ENCODE peak calls at places on chromosomes 1 and 21, in seven cellular contexts. I, R, J, Z, P, M and U are unnamed samples.

GRCh38 chr1:112508242-112509004 is at the start of gene WNT2B:
- DNase-seq in I (no peak), M (no peak), Z (peak; percentile 6), P (no peak), J (peak; percentile 86), R (peak; percentile 85), U (peak; percentile 49)

GRCh38 chr1:3908886-3909517 is 8.9 kb upstream of the C1orf174 start:
- DNase-seq in M (no peak), J (no peak), I (no peak), P (no peak), R (no peak), Z (no peak), U (no peak)

GRCh38 chr1:229556551-229556950 is 2.0 kb downstream of the ABCB10 start:
- DNase-seq in J (no peak), M (no peak), P (no peak), I (no peak), R (no peak), Z (peak; percentile 18), U (no peak)

GRCh38 chr1:33641099-33641830 is 168.8 kb downstream of the ZSCAN20 start:
- DNase-seq in I (peak; percentile 32), M (no peak), J (peak; percentile 35), Z (peak; percentile 13), P (no peak), R (no peak), U (peak; percentile 27)

GRCh38 chr1:163980391-163980790 is 578.6 kb upstream of the PBX1 start:
- DNase-seq in R (no peak), P (no peak), Z (no peak), M (no peak), I (no peak), J (no peak), U (no peak)

GRCh38 chr1:73637275-73637674 is 560.7 kb downstream of the LRRIQ3 start:
- DNase-seq in M (no peak), R (no peak), J (no peak), I (no peak), Z (no peak), P (no peak), U (no peak)

GRCh38 chr1:227318003-227318851 is at the start of gene CDC42BPA:
- DNase-seq in I (peak; percentile 57), Z (peak; percentile 46), R (peak; percentile 95), P (no peak), J (peak; percentile 99), M (peak; percentile 19), U (peak; percentile 95)

GRCh38 chr1:41361495-41362356 is 492 bp downstream of the FOXO6 start:
- DNase-seq in M (no peak), I (no peak), Z (no peak), J (peak; percentile 69), R (peak; percentile 75), P (no peak), U (peak; percentile 24)

GRCh38 chr1:206723500-206724472 is 39.1 kb downstream of the MAPKAPK2 start:
- DNase-seq in I (no peak), Z (no peak), J (no peak), P (no peak), R (no peak), M (no peak), U (no peak)

GRCh38 chr1:156929596-156930238 is 9.3 kb downstream of the LRRC71 start:
- DNase-seq in M (no peak), P (no peak), Z (no peak), I (no peak), J (no peak), R (no peak), U (no peak)

GRCh38 chr1:246782120-246782900 is 58.1 kb downstream of the SCCPDH start:
- DNase-seq in M (no peak), I (no peak), P (peak; percentile 7), R (peak; percentile 37), Z (peak; percentile 55), J (no peak), U (no peak)

GRCh38 chr1:58927722-58928085 is 143.9 kb upstream of the JUN start:
- DNase-seq in M (no peak), R (no peak), J (no peak), P (no peak), Z (no peak), I (no peak), U (no peak)

GRCh38 chr1:29756901-29757729 is 520.8 kb downstream of the PTPRU start:
- DNase-seq in M (no peak), Z (no peak), J (no peak), P (no peak), I (no peak), R (no peak), U (no peak)

GRCh38 chr1:6294868-6295556 is 34.1 kb upstream of the GPR153 start:
- DNase-seq in R (no peak), M (no peak), P (no peak), I (no peak), Z (peak; percentile 43), J (no peak), U (no peak)

GRCh38 chr1:3222042-3222692 is 153.2 kb downstream of the PRDM16 start:
- DNase-seq in J (no peak), Z (peak; percentile 79), I (no peak), R (no peak), M (no peak), P (no peak), U (no peak)

GRCh38 chr1:167499106-167499505 is 19.2 kb downstream of the CD247 start:
- DNase-seq in P (no peak), Z (no peak), M (no peak), I (no peak), J (no peak), R (no peak), U (no peak)

GRCh38 chr1:110200666-110201065 is 9.4 kb upstream of the KCNC4 start:
- DNase-seq in I (no peak), R (no peak), M (no peak), J (no peak), Z (no peak), P (no peak), U (no peak)

GRCh38 chr1:68819190-68819829 is 322.4 kb upstream of the DEPDC1 start:
- DNase-seq in Z (no peak), J (no peak), I (peak; percentile 31), M (peak; percentile 1), R (peak; percentile 39), P (no peak), U (peak; percentile 54)

GRCh38 chr1:26318338-26319064 is 743 bp downstream of the CD52 start:
- DNase-seq in I (no peak), Z (no peak), M (no peak), R (no peak), P (no peak), J (peak; percentile 48), U (no peak)

GRCh38 chr1:175150596-175151319 is 41.8 kb downstream of the KIAA0040 start:
- DNase-seq in Z (no peak), I (no peak), R (no peak), J (no peak), P (no peak), M (no peak), U (no peak)

GRCh38 chr1:208227366-208227765 is 16.8 kb downstream of the PLXNA2 start:
- DNase-seq in M (no peak), P (no peak), J (no peak), I (no peak), Z (no peak), R (no peak), U (no peak)

GRCh38 chr1:246460411-246460810 is 46.7 kb downstream of the SMYD3 start:
- DNase-seq in Z (no peak), J (no peak), P (no peak), I (no peak), R (no peak), M (no peak), U (no peak)

GRCh38 chr1:65108025-65108692 is 39.8 kb upstream of the AK4 start:
- DNase-seq in I (no peak), R (no peak), Z (no peak), P (no peak), J (no peak), M (no peak), U (no peak)

GRCh38 chr1:6083801-6084467 is 38.2 kb downstream of the KCNAB2 start:
- DNase-seq in Z (no peak), M (no peak), P (no peak), R (no peak), I (no peak), J (no peak), U (no peak)

GRCh38 chr1:112818990-112819689 is 104.0 kb upstream of the PPM1J start:
- DNase-seq in Z (no peak), R (no peak), M (no peak), I (no peak), P (no peak), J (peak; percentile 67), U (no peak)

GRCh38 chr1:173255214-173255813 is 48.2 kb upstream of the TNFSF4 start:
- DNase-seq in J (peak; percentile 64), M (no peak), R (peak; percentile 41), P (peak; percentile 16), I (peak; percentile 28), Z (peak; percentile 5), U (peak; percentile 35)

GRCh38 chr21:36260030-36260787 is 59.8 kb upstream of the MORC3 start:
- DNase-seq in R (peak; percentile 70), P (peak; percentile 53), I (peak; percentile 24), Z (peak; percentile 55), M (no peak), J (peak; percentile 63), U (peak; percentile 39)

GRCh38 chr1:219039755-219040154 is 133.9 kb upstream of the LYPLAL1 start:
- DNase-seq in P (no peak), Z (no peak), J (no peak), I (no peak), R (no peak), M (no peak), U (no peak)

GRCh38 chr21:38188037-38188436 is 68.8 kb upstream of the KCNJ15 start:
- DNase-seq in I (no peak), R (no peak), Z (no peak), J (no peak), P (no peak), M (no peak), U (no peak)

DNA sequence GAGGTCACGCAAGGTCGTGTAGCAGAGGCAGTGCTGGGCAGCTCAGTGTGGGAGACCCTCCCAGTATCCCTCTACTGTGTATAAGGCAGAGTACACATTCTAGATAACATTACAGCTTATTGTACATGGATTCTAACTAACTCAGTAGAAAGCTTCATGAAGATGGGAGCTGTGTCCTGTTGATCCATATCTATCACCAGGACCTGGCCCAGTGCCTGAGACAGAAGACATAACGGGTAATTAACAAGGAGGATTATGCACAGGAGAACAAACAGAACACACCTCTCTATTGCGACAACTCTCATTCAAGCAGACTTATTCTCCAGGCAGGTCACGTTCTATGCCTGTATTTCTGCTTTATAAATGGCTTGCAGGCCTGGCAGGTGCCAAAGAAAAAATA is 96.9 kb upstream of the COA6 start:
- DNase-seq in J (no peak), R (peak; percentile 41), Z (no peak), P (no peak), I (no peak), M (no peak), U (no peak)
- TF ChIP-seq JUND in J (no peak), R (no peak), Z (no peak), P (no peak), I (no peak), M (no peak), U (no peak)

GRCh38 chr21:34690041-34690792 is 21.4 kb downstream of the CLIC6 start:
- DNase-seq in R (no peak), M (no peak), P (no peak), Z (no peak), J (no peak), I (peak; percentile 66), U (peak; percentile 23)
- TF ChIP-seq JUND in R (no peak), M (no peak), P (no peak), Z (no peak), J (no peak), I (peak; percentile 51), U (no peak)

GRCh38 chr1:94237291-94238226 is at the start of gene ARHGAP29:
- DNase-seq in P (no peak), Z (peak; percentile 74), M (no peak), I (peak; percentile 67), R (peak; percentile 96), J (peak; percentile 79), U (peak; percentile 88)
- TF ChIP-seq JUND in P (no peak), Z (peak; percentile 13), M (no peak), I (peak; percentile 15), R (no peak), J (no peak), U (no peak)

GRCh38 chr21:45320991-45321656 is 33.4 kb upstream of the POFUT2 start:
- DNase-seq in M (no peak), P (no peak), I (no peak), Z (no peak), J (no peak), R (no peak), U (no peak)
- TF ChIP-seq JUND in M (no peak), P (no peak), I (no peak), Z (no peak), J (no peak), R (no peak), U (no peak)